ENCODE peak calls at places on chromosome 4, in ten cellular contexts. One of them, this sample, is unnamed.

GRCh38 chr4:168942985-168943384 is 67.1 kb downstream of the CBR4 start:
- DNase-seq in retina: no peak
- DNase-seq in activated T-cell treated with anti-CD3 and anti-CD28 coated beads for 1 hour: no peak
- DNase-seq in activated CD4-positive, alpha-beta T cell treated with anti-CD3 and anti-CD28 coated beads, Interleukin-2, amount 50 U/mL, for 1 hour: no peak
- DNase-seq in NCI-H2029 treated with DMSO at 0.1 percent for 48 hours: no peak
- DNase-seq in GF-D8: no peak
- DNase-seq in WTC11: no peak
- DNase-seq in GM10248: no peak
- DNase-seq in posterior cingulate gyrus: no peak
- DNase-seq in activated CD8-positive, alpha-beta memory T cell treated with anti-CD3 and anti-CD28 coated beads for 48 hours: no peak
- DNase-seq in this sample: no peak

GRCh38 chr4:142372570-142373300 is 473.4 kb downstream of the INPP4B start:
- DNase-seq in retina: no peak
- DNase-seq in activated T-cell treated with anti-CD3 and anti-CD28 coated beads for 1 hour: no peak
- DNase-seq in activated CD4-positive, alpha-beta T cell treated with anti-CD3 and anti-CD28 coated beads, Interleukin-2, amount 50 U/mL, for 1 hour: no peak
- DNase-seq in NCI-H2029 treated with DMSO at 0.1 percent for 48 hours: no peak
- DNase-seq in GF-D8: no peak
- DNase-seq in WTC11: no peak
- DNase-seq in GM10248: no peak
- DNase-seq in posterior cingulate gyrus: no peak
- DNase-seq in activated CD8-positive, alpha-beta memory T cell treated with anti-CD3 and anti-CD28 coated beads for 48 hours: no peak
- DNase-seq in this sample: no peak

GRCh38 chr4:142128529-142128928 is 492.1 kb downstream of the IL15 start:
- DNase-seq in retina: no peak
- DNase-seq in activated T-cell treated with anti-CD3 and anti-CD28 coated beads for 1 hour: no peak
- DNase-seq in activated CD4-positive, alpha-beta T cell treated with anti-CD3 and anti-CD28 coated beads, Interleukin-2, amount 50 U/mL, for 1 hour: no peak
- DNase-seq in NCI-H2029 treated with DMSO at 0.1 percent for 48 hours: no peak
- DNase-seq in GF-D8: no peak
- DNase-seq in WTC11: no peak
- DNase-seq in GM10248: no peak
- DNase-seq in posterior cingulate gyrus: no peak
- DNase-seq in activated CD8-positive, alpha-beta memory T cell treated with anti-CD3 and anti-CD28 coated beads for 48 hours: no peak
- DNase-seq in this sample: no peak

GRCh38 chr4:107468812-107469211 is 251.2 kb downstream of the PAPSS1 start:
- DNase-seq in retina: no peak
- DNase-seq in activated T-cell treated with anti-CD3 and anti-CD28 coated beads for 1 hour: no peak
- DNase-seq in activated CD4-positive, alpha-beta T cell treated with anti-CD3 and anti-CD28 coated beads, Interleukin-2, amount 50 U/mL, for 1 hour: no peak
- DNase-seq in NCI-H2029 treated with DMSO at 0.1 percent for 48 hours: no peak
- DNase-seq in GF-D8: no peak
- DNase-seq in WTC11: no peak
- DNase-seq in GM10248: no peak
- DNase-seq in posterior cingulate gyrus: no peak
- DNase-seq in activated CD8-positive, alpha-beta memory T cell treated with anti-CD3 and anti-CD28 coated beads for 48 hours: no peak
- DNase-seq in this sample: no peak

GRCh38 chr4:141933978-141934377 is 297.6 kb downstream of the IL15 start:
- DNase-seq in retina: no peak
- DNase-seq in activated T-cell treated with anti-CD3 and anti-CD28 coated beads for 1 hour: no peak
- DNase-seq in activated CD4-positive, alpha-beta T cell treated with anti-CD3 and anti-CD28 coated beads, Interleukin-2, amount 50 U/mL, for 1 hour: no peak
- DNase-seq in NCI-H2029 treated with DMSO at 0.1 percent for 48 hours: no peak
- DNase-seq in GF-D8: no peak
- DNase-seq in WTC11: no peak
- DNase-seq in GM10248: no peak
- DNase-seq in posterior cingulate gyrus: no peak
- DNase-seq in activated CD8-positive, alpha-beta memory T cell treated with anti-CD3 and anti-CD28 coated beads for 48 hours: no peak
- DNase-seq in this sample: no peak

GRCh38 chr4:112951362-112951962 is 98.0 kb upstream of the ANK2 start:
- DNase-seq in retina: no peak
- DNase-seq in activated T-cell treated with anti-CD3 and anti-CD28 coated beads for 1 hour: no peak
- DNase-seq in activated CD4-positive, alpha-beta T cell treated with anti-CD3 and anti-CD28 coated beads, Interleukin-2, amount 50 U/mL, for 1 hour: no peak
- DNase-seq in NCI-H2029 treated with DMSO at 0.1 percent for 48 hours: no peak
- DNase-seq in GF-D8: no peak
- DNase-seq in WTC11: no peak
- DNase-seq in GM10248: peak; percentile 20
- DNase-seq in posterior cingulate gyrus: no peak
- DNase-seq in activated CD8-positive, alpha-beta memory T cell treated with anti-CD3 and anti-CD28 coated beads for 48 hours: no peak
- DNase-seq in this sample: peak; percentile 31

GRCh38 chr4:2671267-2671895 is 84.8 kb downstream of the TNIP2 start:
- DNase-seq in retina: peak; percentile 29
- DNase-seq in activated T-cell treated with anti-CD3 and anti-CD28 coated beads for 1 hour: no peak
- DNase-seq in activated CD4-positive, alpha-beta T cell treated with anti-CD3 and anti-CD28 coated beads, Interleukin-2, amount 50 U/mL, for 1 hour: no peak
- DNase-seq in NCI-H2029 treated with DMSO at 0.1 percent for 48 hours: peak; percentile 78
- DNase-seq in GF-D8: no peak
- DNase-seq in WTC11: no peak
- DNase-seq in GM10248: no peak
- DNase-seq in posterior cingulate gyrus: no peak
- DNase-seq in activated CD8-positive, alpha-beta memory T cell treated with anti-CD3 and anti-CD28 coated beads for 48 hours: no peak
- DNase-seq in this sample: peak; percentile 46

GRCh38 chr4:98568896-98569663 is 89.3 kb downstream of the TSPAN5 start:
- DNase-seq in retina: peak; percentile 36
- DNase-seq in activated T-cell treated with anti-CD3 and anti-CD28 coated beads for 1 hour: no peak
- DNase-seq in activated CD4-positive, alpha-beta T cell treated with anti-CD3 and anti-CD28 coated beads, Interleukin-2, amount 50 U/mL, for 1 hour: no peak
- DNase-seq in NCI-H2029 treated with DMSO at 0.1 percent for 48 hours: no peak
- DNase-seq in GF-D8: no peak
- DNase-seq in WTC11: no peak
- DNase-seq in GM10248: no peak
- DNase-seq in posterior cingulate gyrus: no peak
- DNase-seq in activated CD8-positive, alpha-beta memory T cell treated with anti-CD3 and anti-CD28 coated beads for 48 hours: no peak
- DNase-seq in this sample: no peak

GRCh38 chr4:37928896-37929537 is 31.2 kb upstream of the PTTG2 start:
- DNase-seq in retina: no peak
- DNase-seq in activated T-cell treated with anti-CD3 and anti-CD28 coated beads for 1 hour: no peak
- DNase-seq in activated CD4-positive, alpha-beta T cell treated with anti-CD3 and anti-CD28 coated beads, Interleukin-2, amount 50 U/mL, for 1 hour: no peak
- DNase-seq in NCI-H2029 treated with DMSO at 0.1 percent for 48 hours: no peak
- DNase-seq in GF-D8: peak; percentile 10
- DNase-seq in WTC11: no peak
- DNase-seq in GM10248: no peak
- DNase-seq in posterior cingulate gyrus: no peak
- DNase-seq in activated CD8-positive, alpha-beta memory T cell treated with anti-CD3 and anti-CD28 coated beads for 48 hours: no peak
- DNase-seq in this sample: no peak

GRCh38 chr4:83771113-83771705 is 235.3 kb downstream of the GPAT3 start:
- DNase-seq in retina: peak; percentile 51
- DNase-seq in activated T-cell treated with anti-CD3 and anti-CD28 coated beads for 1 hour: no peak
- DNase-seq in activated CD4-positive, alpha-beta T cell treated with anti-CD3 and anti-CD28 coated beads, Interleukin-2, amount 50 U/mL, for 1 hour: no peak
- DNase-seq in NCI-H2029 treated with DMSO at 0.1 percent for 48 hours: no peak
- DNase-seq in GF-D8: no peak
- DNase-seq in WTC11: peak; percentile 70
- DNase-seq in GM10248: peak; percentile 14
- DNase-seq in posterior cingulate gyrus: peak; percentile 38
- DNase-seq in activated CD8-positive, alpha-beta memory T cell treated with anti-CD3 and anti-CD28 coated beads for 48 hours: no peak
- DNase-seq in this sample: peak; percentile 70

GRCh38 chr4:24659241-24659961 is 75.0 kb upstream of the DHX15 start:
- DNase-seq in retina: no peak
- DNase-seq in activated T-cell treated with anti-CD3 and anti-CD28 coated beads for 1 hour: no peak
- DNase-seq in activated CD4-positive, alpha-beta T cell treated with anti-CD3 and anti-CD28 coated beads, Interleukin-2, amount 50 U/mL, for 1 hour: no peak
- DNase-seq in NCI-H2029 treated with DMSO at 0.1 percent for 48 hours: peak; percentile 88
- DNase-seq in GF-D8: no peak
- DNase-seq in WTC11: no peak
- DNase-seq in GM10248: no peak
- DNase-seq in posterior cingulate gyrus: peak; percentile 33
- DNase-seq in activated CD8-positive, alpha-beta memory T cell treated with anti-CD3 and anti-CD28 coated beads for 48 hours: no peak
- DNase-seq in this sample: no peak

GRCh38 chr4:110527156-110527555 is 51.2 kb downstream of the ENPEP start:
- DNase-seq in retina: no peak
- DNase-seq in activated T-cell treated with anti-CD3 and anti-CD28 coated beads for 1 hour: no peak
- DNase-seq in activated CD4-positive, alpha-beta T cell treated with anti-CD3 and anti-CD28 coated beads, Interleukin-2, amount 50 U/mL, for 1 hour: no peak
- DNase-seq in NCI-H2029 treated with DMSO at 0.1 percent for 48 hours: no peak
- DNase-seq in GF-D8: no peak
- DNase-seq in WTC11: no peak
- DNase-seq in GM10248: no peak
- DNase-seq in posterior cingulate gyrus: no peak
- DNase-seq in activated CD8-positive, alpha-beta memory T cell treated with anti-CD3 and anti-CD28 coated beads for 48 hours: no peak
- DNase-seq in this sample: no peak

GRCh38 chr4:93617596-93617995 is 211.0 kb upstream of the ATOH1 start:
- DNase-seq in retina: no peak
- DNase-seq in activated T-cell treated with anti-CD3 and anti-CD28 coated beads for 1 hour: no peak
- DNase-seq in activated CD4-positive, alpha-beta T cell treated with anti-CD3 and anti-CD28 coated beads, Interleukin-2, amount 50 U/mL, for 1 hour: no peak
- DNase-seq in NCI-H2029 treated with DMSO at 0.1 percent for 48 hours: no peak
- DNase-seq in GF-D8: no peak
- DNase-seq in WTC11: no peak
- DNase-seq in GM10248: no peak
- DNase-seq in posterior cingulate gyrus: no peak
- DNase-seq in activated CD8-positive, alpha-beta memory T cell treated with anti-CD3 and anti-CD28 coated beads for 48 hours: no peak
- DNase-seq in this sample: no peak

GRCh38 chr4:137660211-137660610 is 127.9 kb upstream of the PCDH18 start:
- DNase-seq in retina: no peak
- DNase-seq in activated T-cell treated with anti-CD3 and anti-CD28 coated beads for 1 hour: no peak
- DNase-seq in activated CD4-positive, alpha-beta T cell treated with anti-CD3 and anti-CD28 coated beads, Interleukin-2, amount 50 U/mL, for 1 hour: no peak
- DNase-seq in NCI-H2029 treated with DMSO at 0.1 percent for 48 hours: no peak
- DNase-seq in GF-D8: no peak
- DNase-seq in WTC11: no peak
- DNase-seq in GM10248: no peak
- DNase-seq in posterior cingulate gyrus: no peak
- DNase-seq in activated CD8-positive, alpha-beta memory T cell treated with anti-CD3 and anti-CD28 coated beads for 48 hours: no peak
- DNase-seq in this sample: no peak

GRCh38 chr4:67886281-67886680 is 2.5 kb upstream of the TMPRSS11D start:
- DNase-seq in retina: no peak
- DNase-seq in activated T-cell treated with anti-CD3 and anti-CD28 coated beads for 1 hour: no peak
- DNase-seq in activated CD4-positive, alpha-beta T cell treated with anti-CD3 and anti-CD28 coated beads, Interleukin-2, amount 50 U/mL, for 1 hour: no peak
- DNase-seq in NCI-H2029 treated with DMSO at 0.1 percent for 48 hours: no peak
- DNase-seq in GF-D8: no peak
- DNase-seq in WTC11: no peak
- DNase-seq in GM10248: no peak
- DNase-seq in posterior cingulate gyrus: no peak
- DNase-seq in activated CD8-positive, alpha-beta memory T cell treated with anti-CD3 and anti-CD28 coated beads for 48 hours: no peak
- DNase-seq in this sample: no peak

GRCh38 chr4:148056879-148057278 is 325.0 kb downstream of the ARHGAP10 start:
- DNase-seq in retina: no peak
- DNase-seq in activated T-cell treated with anti-CD3 and anti-CD28 coated beads for 1 hour: peak; percentile 29
- DNase-seq in activated CD4-positive, alpha-beta T cell treated with anti-CD3 and anti-CD28 coated beads, Interleukin-2, amount 50 U/mL, for 1 hour: peak; percentile 37
- DNase-seq in NCI-H2029 treated with DMSO at 0.1 percent for 48 hours: peak; percentile 59
- DNase-seq in GF-D8: peak; percentile 59
- DNase-seq in WTC11: peak; percentile 47
- DNase-seq in GM10248: peak; percentile 57
- DNase-seq in posterior cingulate gyrus: peak; percentile 37
- DNase-seq in activated CD8-positive, alpha-beta memory T cell treated with anti-CD3 and anti-CD28 coated beads for 48 hours: no peak
- DNase-seq in this sample: peak; percentile 20

GRCh38 chr4:144723471-144723870 is 77.5 kb downstream of the HHIP start:
- DNase-seq in retina: no peak
- DNase-seq in activated T-cell treated with anti-CD3 and anti-CD28 coated beads for 1 hour: no peak
- DNase-seq in activated CD4-positive, alpha-beta T cell treated with anti-CD3 and anti-CD28 coated beads, Interleukin-2, amount 50 U/mL, for 1 hour: no peak
- DNase-seq in NCI-H2029 treated with DMSO at 0.1 percent for 48 hours: no peak
- DNase-seq in GF-D8: no peak
- DNase-seq in WTC11: no peak
- DNase-seq in GM10248: no peak
- DNase-seq in posterior cingulate gyrus: no peak
- DNase-seq in activated CD8-positive, alpha-beta memory T cell treated with anti-CD3 and anti-CD28 coated beads for 48 hours: no peak
- DNase-seq in this sample: no peak

GRCh38 chr4:88187766-88188165 is 29.3 kb upstream of the ABCG2 start:
- DNase-seq in retina: no peak
- DNase-seq in activated T-cell treated with anti-CD3 and anti-CD28 coated beads for 1 hour: no peak
- DNase-seq in activated CD4-positive, alpha-beta T cell treated with anti-CD3 and anti-CD28 coated beads, Interleukin-2, amount 50 U/mL, for 1 hour: no peak
- DNase-seq in NCI-H2029 treated with DMSO at 0.1 percent for 48 hours: no peak
- DNase-seq in GF-D8: no peak
- DNase-seq in WTC11: no peak
- DNase-seq in GM10248: no peak
- DNase-seq in posterior cingulate gyrus: no peak
- DNase-seq in activated CD8-positive, alpha-beta memory T cell treated with anti-CD3 and anti-CD28 coated beads for 48 hours: no peak
- DNase-seq in this sample: no peak

GRCh38 chr4:155809835-155810234 is 51.0 kb downstream of the GUCY1B1 start:
- DNase-seq in retina: peak; percentile 42
- DNase-seq in activated T-cell treated with anti-CD3 and anti-CD28 coated beads for 1 hour: no peak
- DNase-seq in activated CD4-positive, alpha-beta T cell treated with anti-CD3 and anti-CD28 coated beads, Interleukin-2, amount 50 U/mL, for 1 hour: no peak
- DNase-seq in NCI-H2029 treated with DMSO at 0.1 percent for 48 hours: peak; percentile 42
- DNase-seq in GF-D8: no peak
- DNase-seq in WTC11: no peak
- DNase-seq in GM10248: peak; percentile 48
- DNase-seq in posterior cingulate gyrus: no peak
- DNase-seq in activated CD8-positive, alpha-beta memory T cell treated with anti-CD3 and anti-CD28 coated beads for 48 hours: no peak
- DNase-seq in this sample: peak; percentile 81

GRCh38 chr4:31071807-31072486 is 351.8 kb downstream of the PCDH7 start:
- DNase-seq in retina: no peak
- DNase-seq in activated T-cell treated with anti-CD3 and anti-CD28 coated beads for 1 hour: no peak
- DNase-seq in activated CD4-positive, alpha-beta T cell treated with anti-CD3 and anti-CD28 coated beads, Interleukin-2, amount 50 U/mL, for 1 hour: no peak
- DNase-seq in NCI-H2029 treated with DMSO at 0.1 percent for 48 hours: no peak
- DNase-seq in GF-D8: no peak
- DNase-seq in WTC11: no peak
- DNase-seq in GM10248: no peak
- DNase-seq in posterior cingulate gyrus: no peak
- DNase-seq in activated CD8-positive, alpha-beta memory T cell treated with anti-CD3 and anti-CD28 coated beads for 48 hours: no peak
- DNase-seq in this sample: no peak

GRCh38 chr4:20151436-20151835 is 100.3 kb upstream of the SLIT2 start:
- DNase-seq in retina: no peak
- DNase-seq in activated T-cell treated with anti-CD3 and anti-CD28 coated beads for 1 hour: no peak
- DNase-seq in activated CD4-positive, alpha-beta T cell treated with anti-CD3 and anti-CD28 coated beads, Interleukin-2, amount 50 U/mL, for 1 hour: no peak
- DNase-seq in NCI-H2029 treated with DMSO at 0.1 percent for 48 hours: no peak
- DNase-seq in GF-D8: no peak
- DNase-seq in WTC11: no peak
- DNase-seq in GM10248: no peak
- DNase-seq in posterior cingulate gyrus: no peak
- DNase-seq in activated CD8-positive, alpha-beta memory T cell treated with anti-CD3 and anti-CD28 coated beads for 48 hours: no peak
- DNase-seq in this sample: no peak

GRCh38 chr4:83644677-83645639 is 109.0 kb downstream of the GPAT3 start:
- DNase-seq in retina: peak; percentile 44
- DNase-seq in activated T-cell treated with anti-CD3 and anti-CD28 coated beads for 1 hour: peak; percentile 8
- DNase-seq in activated CD4-positive, alpha-beta T cell treated with anti-CD3 and anti-CD28 coated beads, Interleukin-2, amount 50 U/mL, for 1 hour: no peak
- DNase-seq in NCI-H2029 treated with DMSO at 0.1 percent for 48 hours: peak; percentile 18
- DNase-seq in GF-D8: peak; percentile 16
- DNase-seq in WTC11: no peak
- DNase-seq in GM10248: peak; percentile 61
- DNase-seq in posterior cingulate gyrus: peak; percentile 17
- DNase-seq in activated CD8-positive, alpha-beta memory T cell treated with anti-CD3 and anti-CD28 coated beads for 48 hours: no peak
- DNase-seq in this sample: peak; percentile 78

GRCh38 chr4:138555584-138555983 is 313.4 kb upstream of the SLC7A11 start:
- DNase-seq in retina: no peak
- DNase-seq in activated T-cell treated with anti-CD3 and anti-CD28 coated beads for 1 hour: no peak
- DNase-seq in activated CD4-positive, alpha-beta T cell treated with anti-CD3 and anti-CD28 coated beads, Interleukin-2, amount 50 U/mL, for 1 hour: no peak
- DNase-seq in NCI-H2029 treated with DMSO at 0.1 percent for 48 hours: no peak
- DNase-seq in GF-D8: no peak
- DNase-seq in WTC11: peak; percentile 32
- DNase-seq in GM10248: no peak
- DNase-seq in posterior cingulate gyrus: no peak
- DNase-seq in activated CD8-positive, alpha-beta memory T cell treated with anti-CD3 and anti-CD28 coated beads for 48 hours: no peak
- DNase-seq in this sample: no peak

GRCh38 chr4:4226606-4227438 is at the start of gene OTOP1:
- DNase-seq in retina: peak; percentile 15
- DNase-seq in activated T-cell treated with anti-CD3 and anti-CD28 coated beads for 1 hour: no peak
- DNase-seq in activated CD4-positive, alpha-beta T cell treated with anti-CD3 and anti-CD28 coated beads, Interleukin-2, amount 50 U/mL, for 1 hour: no peak
- DNase-seq in NCI-H2029 treated with DMSO at 0.1 percent for 48 hours: no peak
- DNase-seq in GF-D8: no peak
- DNase-seq in WTC11: no peak
- DNase-seq in GM10248: no peak
- DNase-seq in posterior cingulate gyrus: no peak
- DNase-seq in activated CD8-positive, alpha-beta memory T cell treated with anti-CD3 and anti-CD28 coated beads for 48 hours: no peak
- DNase-seq in this sample: no peak

GRCh38 chr4:124903995-124904722 is 191.6 kb upstream of the ANKRD50 start:
- DNase-seq in retina: peak; percentile 21
- DNase-seq in activated T-cell treated with anti-CD3 and anti-CD28 coated beads for 1 hour: no peak
- DNase-seq in activated CD4-positive, alpha-beta T cell treated with anti-CD3 and anti-CD28 coated beads, Interleukin-2, amount 50 U/mL, for 1 hour: no peak
- DNase-seq in NCI-H2029 treated with DMSO at 0.1 percent for 48 hours: peak; percentile 73
- DNase-seq in GF-D8: no peak
- DNase-seq in WTC11: no peak
- DNase-seq in GM10248: no peak
- DNase-seq in posterior cingulate gyrus: no peak
- DNase-seq in activated CD8-positive, alpha-beta memory T cell treated with anti-CD3 and anti-CD28 coated beads for 48 hours: no peak
- DNase-seq in this sample: peak; percentile 31

GRCh38 chr4:7892212-7893019 is 47.2 kb downstream of the AFAP1 start:
- DNase-seq in retina: peak; percentile 66
- DNase-seq in activated T-cell treated with anti-CD3 and anti-CD28 coated beads for 1 hour: no peak
- DNase-seq in activated CD4-positive, alpha-beta T cell treated with anti-CD3 and anti-CD28 coated beads, Interleukin-2, amount 50 U/mL, for 1 hour: no peak
- DNase-seq in NCI-H2029 treated with DMSO at 0.1 percent for 48 hours: no peak
- DNase-seq in GF-D8: no peak
- DNase-seq in WTC11: peak; percentile 37
- DNase-seq in GM10248: no peak
- DNase-seq in posterior cingulate gyrus: no peak
- DNase-seq in activated CD8-positive, alpha-beta memory T cell treated with anti-CD3 and anti-CD28 coated beads for 48 hours: no peak
- DNase-seq in this sample: no peak

GRCh38 chr4:80266902-80267380 is 477 bp downstream of the FGF5 start:
- DNase-seq in retina: no peak
- DNase-seq in activated T-cell treated with anti-CD3 and anti-CD28 coated beads for 1 hour: no peak
- DNase-seq in activated CD4-positive, alpha-beta T cell treated with anti-CD3 and anti-CD28 coated beads, Interleukin-2, amount 50 U/mL, for 1 hour: no peak
- DNase-seq in NCI-H2029 treated with DMSO at 0.1 percent for 48 hours: no peak
- DNase-seq in GF-D8: no peak
- DNase-seq in WTC11: peak; percentile 38
- DNase-seq in GM10248: no peak
- DNase-seq in posterior cingulate gyrus: no peak
- DNase-seq in activated CD8-positive, alpha-beta memory T cell treated with anti-CD3 and anti-CD28 coated beads for 48 hours: no peak
- DNase-seq in this sample: peak; percentile 63

GRCh38 chr4:2934077-2934812 is 29.0 kb downstream of the NOP14 start:
- DNase-seq in retina: no peak
- DNase-seq in activated T-cell treated with anti-CD3 and anti-CD28 coated beads for 1 hour: no peak
- DNase-seq in activated CD4-positive, alpha-beta T cell treated with anti-CD3 and anti-CD28 coated beads, Interleukin-2, amount 50 U/mL, for 1 hour: peak; percentile 45
- DNase-seq in NCI-H2029 treated with DMSO at 0.1 percent for 48 hours: no peak
- DNase-seq in GF-D8: peak; percentile 73
- DNase-seq in WTC11: no peak
- DNase-seq in GM10248: peak; percentile 59
- DNase-seq in posterior cingulate gyrus: no peak
- DNase-seq in activated CD8-positive, alpha-beta memory T cell treated with anti-CD3 and anti-CD28 coated beads for 48 hours: no peak
- DNase-seq in this sample: no peak